ENCODE peak calls at places on chromosomes 13 and 19, in five cellular contexts. A is IMR-90, V is A549, P is K562, E is H1. S is an unnamed sample.
A peak's percentile ranks its signal among the peaks of the same experiment; 100 is the strongest.

GRCh38 chr19:8573316-8573715 is 3.9 kb downstream of the MYO1F start:
- DNase-seq in A (no peak), V (no peak), P (no peak), E (no peak), S (no peak)

GRCh38 chr13:50901701-50902100 is 7.9 kb upstream of the RNASEH2B start:
- DNase-seq in A (no peak), V (no peak), P (no peak), E (no peak), S (no peak)

GRCh38 chr13:39245688-39246087 is 207.4 kb downstream of the NHLRC3 start:
- DNase-seq in A (no peak), V (no peak), P (no peak), E (no peak), S (no peak)

GRCh38 chr13:31913459-31913858 is 118.1 kb upstream of the FRY start:
- DNase-seq in A (no peak), V (no peak), P (no peak), E (no peak), S (no peak)

GRCh38 chr19:16628984-16629691 is 1.1 kb upstream of the MED26 start:
- DNase-seq in A (peak; percentile 72), V (no peak), P (peak; percentile 58), E (no peak), S (no peak)

GRCh38 chr19:17624314-17624991 is 63.7 kb downstream of the UNC13A start:
- DNase-seq in A (no peak), V (no peak), P (no peak), E (no peak), S (no peak)

GRCh38 chr19:18775586-18776287 is 15.4 kb downstream of the COMP start:
- DNase-seq in A (peak; percentile 71), V (no peak), P (no peak), E (no peak), S (no peak)

GRCh38 chr19:48615145-48616040 is 517 bp upstream of the FAM83E start:
- DNase-seq in A (no peak), V (no peak), P (no peak), E (no peak), S (no peak)

GRCh38 chr19:49820125-49820524 is 2.0 kb downstream of the MED25 start:
- DNase-seq in A (no peak), V (no peak), P (peak; percentile 74), E (no peak), S (no peak)

GRCh38 chr13:51934461-51935087 is 72.8 kb downstream of the CCDC70 start:
- DNase-seq in A (no peak), V (no peak), P (no peak), E (no peak), S (no peak)

GRCh38 chr13:100409132-100409531 is 179.5 kb downstream of the GGACT start:
- DNase-seq in A (peak; percentile 8), V (peak; percentile 28), P (peak; percentile 15), E (no peak), S (no peak)

GRCh38 chr13:114174529-114174941 is 4.5 kb upstream of the CFAP97D2 start:
- DNase-seq in A (peak; percentile 55), V (no peak), P (no peak), E (no peak), S (no peak)

GRCh38 chr19:5903502-5904301 is at the start of gene NDUFA11:
- DNase-seq in A (peak; percentile 95), V (peak; percentile 94), P (peak; percentile 97), E (peak; percentile 93), S (peak; percentile 88)

GRCh38 chr19:27779953-27780352 is 1433.0 kb downstream of the UQCRFS1 start:
- DNase-seq in A (no peak), V (no peak), P (no peak), E (no peak), S (no peak)

GRCh38 chr19:39752390-39752789 is 14.6 kb upstream of the CLC start:
- DNase-seq in A (no peak), V (no peak), P (no peak), E (no peak), S (no peak)

GRCh38 chr13:113941571-113942191 is 32.2 kb downstream of the C13orf46 start:
- DNase-seq in A (no peak), V (no peak), P (no peak), E (no peak), S (no peak)

GRCh38 chr13:21548577-21548976 is 55.4 kb downstream of the MICU2 start:
- DNase-seq in A (no peak), V (no peak), P (no peak), E (no peak), S (no peak)

GRCh38 chr13:82565191-82565590 is 1317.1 kb downstream of the SLITRK1 start:
- DNase-seq in A (no peak), V (no peak), P (peak; percentile 9), E (no peak), S (no peak)

GRCh38 chr19:29690842-29691241 is 24.2 kb downstream of the C19orf12 start:
- DNase-seq in A (peak; percentile 49), V (peak; percentile 83), P (peak; percentile 89), E (no peak), S (peak; percentile 67)

GRCh38 chr13:84616864-84617263 is 734.6 kb upstream of the SLITRK1 start:
- DNase-seq in A (no peak), V (no peak), P (no peak), E (no peak), S (no peak)

GRCh38 chr19:35773020-35773809 is 2.1 kb upstream of the ARHGAP33 start:
- DNase-seq in A (peak; percentile 23), V (peak; percentile 68), P (no peak), E (no peak), S (no peak)

GRCh38 chr19:12052571-12053169 is at the start of gene ZNF878:
- DNase-seq in A (peak; percentile 85), V (no peak), P (peak; percentile 86), E (peak; percentile 95), S (peak; percentile 97)

GRCh38 chr19:3358392-3358918 is 7.9 kb upstream of the NFIC start:
- DNase-seq in A (no peak), V (no peak), P (no peak), E (no peak), S (no peak)

GRCh38 chr19:36032251-36033104 is at the start of gene CLIP3:
- DNase-seq in A (peak; percentile 62), V (no peak), P (no peak), E (no peak), S (no peak)

GRCh38 chr19:17370026-17370587 is 7.0 kb downstream of the PLVAP start:
- DNase-seq in A (peak; percentile 58), V (no peak), P (no peak), E (no peak), S (no peak)

DNA sequence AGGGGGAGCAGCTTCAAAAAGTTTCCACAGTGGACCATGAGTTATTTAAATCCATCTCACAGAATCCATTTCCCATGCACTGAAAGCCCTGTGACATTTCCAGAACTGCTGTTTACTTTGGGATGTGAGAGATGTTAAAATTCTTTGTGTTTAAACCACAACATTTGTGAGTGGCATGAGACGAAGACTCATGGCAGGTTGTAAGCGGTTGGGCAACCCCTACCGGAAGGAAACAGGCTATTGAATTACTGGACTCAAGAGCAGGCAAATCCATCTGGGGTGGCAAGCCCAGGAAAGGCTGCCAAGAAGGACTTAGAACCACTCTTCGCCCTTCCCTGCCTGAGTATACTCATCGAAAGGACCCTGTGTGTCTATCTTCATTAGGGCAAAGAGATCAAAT is 22.3 kb upstream of the CLDN10 start:
- DNase-seq in A (peak; percentile 5), V (peak; percentile 51), P (no peak), E (no peak), S (peak; percentile 38)
- TF ChIP-seq MAFK in A (no peak), V (no peak), P (no peak), E (no peak), S (no peak)

DNA sequence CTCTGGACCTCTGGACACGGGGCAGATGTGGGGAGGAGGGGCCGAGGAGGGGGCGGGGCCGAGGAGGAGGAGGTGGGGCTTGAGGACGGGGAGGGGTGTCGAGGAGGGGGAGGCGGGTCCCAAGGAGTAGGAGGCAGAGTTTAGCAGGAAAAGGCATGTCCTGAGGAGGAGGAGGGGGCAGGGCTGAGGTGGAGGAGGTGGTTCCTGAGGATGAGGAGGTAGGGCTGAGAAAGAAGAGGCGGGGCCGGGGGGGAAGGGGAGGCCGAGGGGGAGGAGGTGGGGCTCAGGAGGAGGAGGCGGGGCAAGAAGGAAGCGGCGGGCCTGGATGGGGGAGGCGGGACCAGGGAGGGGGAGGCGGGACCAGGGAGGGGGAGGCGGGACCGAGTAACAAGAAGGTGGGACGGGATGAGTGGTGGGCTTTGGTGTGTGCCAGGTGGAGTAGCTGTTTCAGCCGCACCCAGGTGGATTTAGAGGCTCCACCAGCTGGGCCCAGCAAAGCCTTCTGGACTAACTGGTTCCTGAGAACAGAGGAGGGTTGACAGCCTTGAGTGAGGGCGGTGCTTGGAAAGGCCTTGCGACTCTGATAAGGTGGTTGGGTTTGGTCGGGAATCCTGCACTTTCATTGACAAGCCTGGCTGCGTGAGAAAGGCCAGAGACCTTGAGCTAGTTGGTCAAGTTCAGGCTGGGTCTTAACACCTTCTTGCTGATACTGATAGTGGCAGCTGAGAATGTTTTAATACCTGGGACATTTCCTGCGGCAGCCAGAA is 7.7 kb downstream of the TECR start:
- DNase-seq in A (no peak), V (peak; percentile 90), P (peak; percentile 97), E (peak; percentile 94), S (no peak)
- TF ChIP-seq MAFK in A (no peak), V (no peak), P (no peak), E (no peak), S (no peak)

DNA sequence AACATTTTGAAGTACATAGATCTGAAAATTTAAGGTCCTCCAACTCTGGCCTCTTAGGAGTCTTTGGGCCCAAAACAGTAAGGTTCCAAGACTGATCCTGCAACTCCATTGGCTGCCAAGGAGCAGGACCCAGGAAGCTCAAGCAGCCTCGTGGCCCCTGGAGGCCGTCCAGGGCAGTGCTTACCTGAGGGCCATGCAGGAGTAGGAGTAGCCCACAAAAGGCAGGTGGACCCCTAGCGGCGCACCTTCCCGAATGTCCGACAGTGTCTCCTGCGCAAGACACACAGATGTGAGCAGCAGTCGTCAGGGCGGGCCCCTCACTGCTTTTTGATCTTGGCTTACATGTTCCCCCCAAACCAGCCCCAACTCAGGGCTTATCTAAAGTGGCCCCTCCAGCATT is 5.7 kb upstream of the SIX5 start:
- DNase-seq in A (no peak), V (peak; percentile 65), P (peak; percentile 33), E (peak; percentile 87), S (peak; percentile 63)
- TF ChIP-seq MAFK in A (no peak), V (no peak), P (no peak), E (no peak), S (no peak)

GRCh38 chr19:32450217-32450616 is 44.6 kb downstream of the DPY19L3 start:
- DNase-seq in A (peak; percentile 84), V (no peak), P (no peak), E (no peak), S (no peak)
- TF ChIP-seq MAFK in A (no peak), V (no peak), P (no peak), E (no peak), S (no peak)

GRCh38 chr19:1241417-1242095 is at the start of gene ATP5F1D:
- DNase-seq in A (peak; percentile 95), V (peak; percentile 94), P (peak; percentile 98), E (no peak), S (peak; percentile 88)

GRCh38 chr19:1245884-1246816 is 2.2 kb upstream of the MIDN start:
- DNase-seq in A (no peak), V (no peak), P (no peak), E (no peak), S (peak; percentile 88)

GRCh38 chr19:1244693-1245451 is 3.3 kb downstream of the ATP5F1D start:
- DNase-seq in A (no peak), V (no peak), P (no peak), E (no peak), S (peak; percentile 86)

GRCh38 chr19:1245468-1245867 is 2.9 kb upstream of the MIDN start:
- DNase-seq in A (no peak), V (no peak), P (no peak), E (no peak), S (no peak)

GRCh38 chr19:1243768-1244692 is 2.5 kb downstream of the ATP5F1D start:
- DNase-seq in A (peak; percentile 77), V (peak; percentile 84), P (peak; percentile 90), E (no peak), S (peak; percentile 81)
- TF ChIP-seq MAFK in A (no peak), V (no peak), P (no peak), E (no peak), S (no peak)

GRCh38 chr13:97627566-97627965 is 193.6 kb downstream of the RAP2A start:
- DNase-seq in A (peak; percentile 95), V (peak; percentile 31), P (peak; percentile 11), E (no peak), S (peak; percentile 50)
- TF ChIP-seq MAFK in A (peak; percentile 22), V (no peak), P (no peak), E (peak; percentile 75), S (peak; percentile 59)